ENCODE peak calls at places on chromosomes 5 and 9, in five cellular contexts. One of them, this sample, is unnamed.

GRCh38 chr5:41707853-41708603 is 162.2 kb downstream of the OXCT1 start:
- DNase-seq in sigmoid colon: no peak
- DNase-seq in suprapubic skin: no peak
- DNase-seq in prostate gland: no peak
- DNase-seq in breast epithelium: no peak
- DNase-seq in this sample: no peak

GRCh38 chr5:96336351-96336985 is 96.6 kb downstream of the PCSK1 start:
- DNase-seq in sigmoid colon: peak; percentile 81
- DNase-seq in suprapubic skin: peak; percentile 73
- DNase-seq in prostate gland: peak; percentile 85
- DNase-seq in breast epithelium: peak; percentile 78
- DNase-seq in this sample: peak; percentile 80

GRCh38 chr5:132012385-132013005 is 1.0 kb upstream of the ACSL6 start:
- DNase-seq in breast epithelium: peak; percentile 13
- DNase-seq in suprapubic skin: peak; percentile 32
- DNase-seq in sigmoid colon: peak; percentile 49
- DNase-seq in prostate gland: no peak
- DNase-seq in this sample: peak; percentile 24

GRCh38 chr9:81191222-81191621 is 498.1 kb downstream of the TLE1 start:
- DNase-seq in sigmoid colon: no peak
- DNase-seq in breast epithelium: no peak
- DNase-seq in prostate gland: no peak
- DNase-seq in suprapubic skin: no peak
- DNase-seq in this sample: no peak

GRCh38 chr9:81390802-81391456 is 298.4 kb downstream of the TLE1 start:
- DNase-seq in prostate gland: peak; percentile 47
- DNase-seq in suprapubic skin: no peak
- DNase-seq in sigmoid colon: no peak
- DNase-seq in breast epithelium: no peak
- DNase-seq in this sample: no peak

GRCh38 chr5:147822686-147823491 is 8.6 kb downstream of the SPINK1 start:
- DNase-seq in suprapubic skin: no peak
- DNase-seq in breast epithelium: peak; percentile 27
- DNase-seq in sigmoid colon: peak; percentile 73
- DNase-seq in prostate gland: peak; percentile 32
- DNase-seq in this sample: peak; percentile 53

GRCh38 chr5:130206686-130207085 is 302.4 kb downstream of the CHSY3 start:
- DNase-seq in breast epithelium: no peak
- DNase-seq in suprapubic skin: no peak
- DNase-seq in sigmoid colon: no peak
- DNase-seq in prostate gland: no peak
- DNase-seq in this sample: no peak

GRCh38 chr9:973295-973842 is 3.1 kb upstream of the DMRT3 start:
- DNase-seq in sigmoid colon: no peak
- DNase-seq in prostate gland: no peak
- DNase-seq in suprapubic skin: no peak
- DNase-seq in breast epithelium: no peak
- DNase-seq in this sample: no peak

GRCh38 chr9:135087489-135087791 is at the start of gene OLFM1:
- DNase-seq in prostate gland: peak; percentile 72
- DNase-seq in breast epithelium: peak; percentile 50
- DNase-seq in sigmoid colon: peak; percentile 86
- DNase-seq in suprapubic skin: peak; percentile 80
- DNase-seq in this sample: peak; percentile 71

GRCh38 chr9:122562134-122562760 is 9.3 kb downstream of the OR1N2 start:
- DNase-seq in sigmoid colon: no peak
- DNase-seq in suprapubic skin: no peak
- DNase-seq in breast epithelium: no peak
- DNase-seq in prostate gland: no peak
- DNase-seq in this sample: no peak

GRCh38 chr9:88605500-88606172 is 70.7 kb downstream of the NXNL2 start:
- DNase-seq in sigmoid colon: no peak
- DNase-seq in suprapubic skin: no peak
- DNase-seq in prostate gland: no peak
- DNase-seq in breast epithelium: no peak
- DNase-seq in this sample: no peak

GRCh38 chr5:9498541-9499497 is 47.1 kb downstream of the SEMA5A start:
- DNase-seq in prostate gland: no peak
- DNase-seq in breast epithelium: no peak
- DNase-seq in sigmoid colon: no peak
- DNase-seq in suprapubic skin: no peak
- DNase-seq in this sample: no peak

GRCh38 chr5:7876867-7877266 is 7.9 kb downstream of the MTRR start:
- DNase-seq in prostate gland: no peak
- DNase-seq in breast epithelium: no peak
- DNase-seq in sigmoid colon: no peak
- DNase-seq in suprapubic skin: no peak
- DNase-seq in this sample: no peak

GRCh38 chr5:40985501-40985900 is 76.2 kb downstream of the C7 start:
- DNase-seq in suprapubic skin: no peak
- DNase-seq in sigmoid colon: no peak
- DNase-seq in breast epithelium: no peak
- DNase-seq in prostate gland: no peak
- DNase-seq in this sample: no peak

GRCh38 chr9:37417857-37418618 is 4.5 kb upstream of the GRHPR start:
- DNase-seq in sigmoid colon: no peak
- DNase-seq in suprapubic skin: no peak
- DNase-seq in prostate gland: no peak
- DNase-seq in breast epithelium: peak; percentile 36
- DNase-seq in this sample: no peak

GRCh38 chr9:127779136-127779981 is 893 bp upstream of the SH2D3C start:
- DNase-seq in sigmoid colon: no peak
- DNase-seq in breast epithelium: no peak
- DNase-seq in prostate gland: no peak
- DNase-seq in suprapubic skin: no peak
- DNase-seq in this sample: no peak

GRCh38 chr9:115393976-115394775 is 276.2 kb upstream of the TNC start:
- DNase-seq in suprapubic skin: no peak
- DNase-seq in sigmoid colon: no peak
- DNase-seq in prostate gland: no peak
- DNase-seq in breast epithelium: no peak
- DNase-seq in this sample: no peak

GRCh38 chr5:163347671-163348070 is 89.7 kb upstream of the CCNG1 start:
- DNase-seq in prostate gland: peak; percentile 6
- DNase-seq in breast epithelium: peak; percentile 19
- DNase-seq in suprapubic skin: no peak
- DNase-seq in sigmoid colon: no peak
- DNase-seq in this sample: peak; percentile 53

GRCh38 chr9:121185774-121186403 is 15.8 kb downstream of the RAB14 start:
- DNase-seq in suprapubic skin: no peak
- DNase-seq in breast epithelium: no peak
- DNase-seq in prostate gland: no peak
- DNase-seq in sigmoid colon: no peak
- DNase-seq in this sample: no peak

GRCh38 chr9:19769213-19769612 is 19.6 kb downstream of the SLC24A2 start:
- DNase-seq in suprapubic skin: no peak
- DNase-seq in sigmoid colon: no peak
- DNase-seq in breast epithelium: no peak
- DNase-seq in prostate gland: no peak
- DNase-seq in this sample: no peak

GRCh38 chr5:112174959-112175594 is 244.0 kb downstream of the EPB41L4A start:
- DNase-seq in breast epithelium: no peak
- DNase-seq in sigmoid colon: no peak
- DNase-seq in prostate gland: peak; percentile 53
- DNase-seq in suprapubic skin: no peak
- DNase-seq in this sample: no peak

DNA sequence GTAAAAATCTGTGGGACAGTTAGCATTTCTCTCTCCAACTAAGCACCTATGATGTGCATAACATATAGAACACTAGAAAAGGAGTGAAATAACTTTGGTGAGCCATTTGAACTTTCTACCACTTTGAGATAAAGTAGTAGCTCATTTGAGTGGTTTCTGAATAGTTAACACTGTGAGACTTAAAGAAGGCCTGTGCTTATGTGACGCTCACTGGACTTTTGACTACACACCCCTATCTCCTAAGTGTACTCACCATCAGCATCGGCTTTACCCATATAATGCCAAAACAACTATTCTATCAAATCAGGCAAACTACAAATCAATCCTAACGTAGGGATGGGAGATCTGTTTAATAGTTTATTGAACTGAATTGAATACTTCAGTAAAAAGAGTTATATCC is 565.1 kb upstream of the TUSC1 start:
- DNase-seq in breast epithelium: no peak
- DNase-seq in sigmoid colon: no peak
- DNase-seq in prostate gland: no peak
- DNase-seq in suprapubic skin: no peak
- DNase-seq in this sample: no peak
- TF ChIP-seq POLR2AphosphoS5 in breast epithelium: no peak
- TF ChIP-seq POLR2AphosphoS5 in sigmoid colon: no peak
- TF ChIP-seq POLR2AphosphoS5 in prostate gland: no peak
- TF ChIP-seq POLR2AphosphoS5 in suprapubic skin: no peak
- TF ChIP-seq POLR2AphosphoS5 in this sample: no peak

DNA sequence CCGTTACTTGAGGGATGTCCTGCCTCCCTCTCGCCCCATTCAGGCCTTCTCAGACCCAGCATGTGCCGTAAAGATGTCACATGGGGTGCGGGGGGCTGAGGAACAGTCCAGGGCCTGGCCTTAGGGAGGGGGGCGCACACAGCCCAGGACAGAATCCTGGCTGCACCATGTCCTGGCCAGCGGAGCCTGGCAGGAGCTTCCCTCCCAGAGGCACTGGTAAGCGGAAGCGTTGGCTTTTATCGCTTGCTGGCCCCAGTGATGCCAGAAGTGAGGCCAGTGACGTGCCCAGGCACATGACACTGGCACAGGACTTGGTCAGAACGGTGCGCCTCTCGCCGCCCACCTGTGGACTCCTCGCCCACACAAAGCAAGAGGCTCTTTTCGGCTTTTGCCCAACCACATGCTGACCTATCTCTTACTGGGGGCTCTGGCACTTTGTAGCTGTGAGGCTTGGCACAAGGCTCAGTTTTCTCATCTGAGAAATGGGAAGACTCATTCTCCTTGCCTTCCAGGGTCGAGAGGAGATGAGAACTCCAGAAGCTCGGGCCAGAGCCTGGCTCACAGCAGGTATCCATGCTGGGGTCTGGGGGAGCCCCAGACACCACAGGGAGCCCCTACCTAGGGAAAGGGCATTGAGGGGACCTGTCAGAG is 59.0 kb downstream of the LMX1B start:
- DNase-seq in sigmoid colon: no peak
- DNase-seq in breast epithelium: peak; percentile 84
- DNase-seq in suprapubic skin: no peak
- DNase-seq in prostate gland: peak; percentile 38
- DNase-seq in this sample: no peak
- H3K27me3 ChIP-seq in sigmoid colon: peaks cover 59% of the 10 kb centered on the region
- H3K27me3 ChIP-seq in breast epithelium: no peaks in the 10 kb centered on the region
- H3K27me3 ChIP-seq in suprapubic skin: peaks cover 78% of the 10 kb centered on the region
- H3K27me3 ChIP-seq in prostate gland: peaks cover 18% of the 10 kb centered on the region
- H3K27me3 ChIP-seq in this sample: peaks cover 97% of the 10 kb centered on the region

GRCh38 chr9:129860653-129861446 is 25.6 kb downstream of the USP20 start:
- DNase-seq in suprapubic skin: no peak
- DNase-seq in breast epithelium: no peak
- DNase-seq in sigmoid colon: no peak
- DNase-seq in prostate gland: no peak
- DNase-seq in this sample: no peak
- H3K4me1 ChIP-seq in suprapubic skin: no peaks in the 10 kb centered on the region
- H3K4me1 ChIP-seq in breast epithelium: no peaks in the 10 kb centered on the region
- H3K4me1 ChIP-seq in sigmoid colon: no peaks in the 10 kb centered on the region
- H3K4me1 ChIP-seq in prostate gland: no peaks in the 10 kb centered on the region
- H3K4me1 ChIP-seq in this sample: no peaks in the 10 kb centered on the region

GRCh38 chr5:142807378-142807911 is 37.3 kb downstream of the ARHGAP26 start:
- DNase-seq in suprapubic skin: no peak
- DNase-seq in breast epithelium: no peak
- DNase-seq in sigmoid colon: peak; percentile 74
- DNase-seq in prostate gland: no peak
- DNase-seq in this sample: no peak
- TF ChIP-seq POLR2AphosphoS5 in suprapubic skin: no peak
- TF ChIP-seq POLR2AphosphoS5 in breast epithelium: no peak
- TF ChIP-seq POLR2AphosphoS5 in sigmoid colon: no peak
- TF ChIP-seq POLR2AphosphoS5 in prostate gland: no peak
- TF ChIP-seq POLR2AphosphoS5 in this sample: no peak

This sample was measured in stomach.